ENCODE peak calls at places on chromosome 17, in six cellular contexts. Q is naive thymus-derived CD4-positive, alpha-beta T cell; U is dorsolateral prefrontal cortex; V is choroid plexus epithelial cell; G is prostate gland; L is OCI-LY7. T is an unnamed sample.

GRCh38 chr17:63445571-63446217 is 412 bp downstream of the CYB561 start:
- DNase-seq in Q (no peak), U (no peak), V (peak; percentile 43), G (peak; percentile 46), L (no peak), T (no peak)

GRCh38 chr17:51673066-51673465 is 412.7 kb downstream of the UTP18 start:
- DNase-seq in Q (no peak), U (no peak), V (no peak), G (no peak), L (no peak), T (no peak)

GRCh38 chr17:50611639-50612038 is 23.0 kb upstream of the ABCC3 start:
- DNase-seq in Q (no peak), U (no peak), V (peak; percentile 14), G (no peak), L (no peak), T (no peak)

GRCh38 chr17:14622622-14623101 is 321.8 kb downstream of the HS3ST3B1 start:
- DNase-seq in Q (no peak), U (no peak), V (no peak), G (peak; percentile 21), L (peak; percentile 25), T (no peak)

GRCh38 chr17:59401274-59401673 is 69.8 kb downstream of the YPEL2 start:
- DNase-seq in Q (no peak), U (no peak), V (no peak), G (no peak), L (no peak), T (no peak)

GRCh38 chr17:17849863-17850373 is 13.1 kb upstream of the SREBF1 start:
- DNase-seq in Q (peak; percentile 63), U (peak; percentile 54), V (peak; percentile 97), G (no peak), L (peak; percentile 85), T (peak; percentile 56)

GRCh38 chr17:49646391-49647255 is 31.3 kb downstream of the SPOP start:
- DNase-seq in Q (no peak), U (no peak), V (peak; percentile 71), G (no peak), L (no peak), T (peak; percentile 87)

GRCh38 chr17:29972277-29972676 is 30.8 kb downstream of the EFCAB5 start:
- DNase-seq in Q (no peak), U (no peak), V (no peak), G (no peak), L (no peak), T (no peak)

GRCh38 chr17:869067-869466 is 86.9 kb downstream of the MRM3 start:
- DNase-seq in Q (no peak), U (no peak), V (peak; percentile 51), G (no peak), L (no peak), T (peak; percentile 62)

GRCh38 chr17:41254861-41255260 is 323 bp upstream of the KRTAP9-9 start:
- DNase-seq in Q (no peak), U (no peak), V (no peak), G (no peak), L (no peak), T (no peak)

GRCh38 chr17:47850373-47850691 is 631 bp downstream of the SP6 start:
- DNase-seq in Q (no peak), U (no peak), V (no peak), G (no peak), L (no peak), T (no peak)

GRCh38 chr17:17155568-17155967 is 50.6 kb downstream of the PLD6 start:
- DNase-seq in Q (no peak), U (no peak), V (no peak), G (no peak), L (no peak), T (no peak)

GRCh38 chr17:81517339-81518112 is 4.9 kb upstream of the ACTG1 start:
- DNase-seq in Q (no peak), U (no peak), V (no peak), G (no peak), L (peak; percentile 94), T (no peak)

GRCh38 chr17:11304568-11304967 is 63.6 kb downstream of the SHISA6 start:
- DNase-seq in Q (no peak), U (no peak), V (no peak), G (no peak), L (no peak), T (no peak)

GRCh38 chr17:78127888-78128615 is 503 bp downstream of the TMC6 start:
- DNase-seq in Q (no peak), U (no peak), V (no peak), G (peak; percentile 70), L (peak; percentile 40), T (no peak)

GRCh38 chr17:4672055-4672630 is 30.7 kb upstream of the ALOX15 start:
- DNase-seq in Q (no peak), U (no peak), V (no peak), G (no peak), L (no peak), T (no peak)

GRCh38 chr17:42518046-42518754 is 17.8 kb upstream of the NAGLU start:
- DNase-seq in Q (no peak), U (peak; percentile 59), V (peak; percentile 91), G (peak; percentile 71), L (no peak), T (peak; percentile 98)

DNA sequence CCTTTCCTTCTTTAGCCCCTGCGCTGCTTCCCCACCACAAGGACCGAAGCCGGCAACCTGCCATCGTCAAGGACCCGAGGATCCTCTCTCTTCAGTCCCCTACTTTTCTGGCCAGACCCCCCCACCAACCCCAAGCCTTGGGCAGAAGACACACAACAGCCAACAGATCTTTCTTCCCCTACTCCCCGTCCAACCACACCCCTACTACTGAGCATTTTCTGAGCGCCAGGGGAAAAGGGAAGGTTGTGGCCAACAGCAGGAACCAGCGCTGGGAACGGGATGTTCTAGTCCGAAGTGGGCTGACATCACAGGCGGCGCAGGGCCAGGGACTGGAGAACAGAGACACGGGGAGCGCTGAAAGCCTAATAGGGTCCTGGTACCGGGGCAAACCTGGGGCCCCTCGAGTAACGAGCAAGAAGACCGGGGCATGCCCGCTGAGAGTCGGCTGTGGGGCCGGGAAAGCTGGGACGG is 528 bp downstream of the PER1 start:
- DNase-seq in Q (no peak), U (peak; percentile 82), V (peak; percentile 91), G (peak; percentile 83), L (peak; percentile 41), T (peak; percentile 86)
- H3K4me3 ChIP-seq in Q (peak overlapping the region; percentile 80), U (peak overlapping the region; percentile 69), V (peak overlapping the region; percentile 94), G (peak overlapping the region; percentile 95), L (peak overlapping the region; percentile 82), T (peak overlapping the region; percentile 91)

GRCh38 chr17:68080411-68081150 is 45.0 kb downstream of the KPNA2 start:
- DNase-seq in Q (no peak), U (no peak), V (no peak), G (no peak), L (no peak), T (no peak)
- H3K4me3 ChIP-seq in Q (no peak overlapping the region), U (no peak overlapping the region), V (no peak overlapping the region), G (no peak overlapping the region), L (no peak overlapping the region), T (no peak overlapping the region)

GRCh38 chr17:31092475-31093064 is 2.2 kb upstream of the NF1 start:
- DNase-seq in Q (no peak), U (no peak), V (no peak), G (no peak), L (no peak), T (no peak)
- H3K4me3 ChIP-seq in Q (no peak overlapping the region), U (no peak overlapping the region), V (no peak overlapping the region), G (no peak overlapping the region), L (no peak overlapping the region), T (no peak overlapping the region)

DNA sequence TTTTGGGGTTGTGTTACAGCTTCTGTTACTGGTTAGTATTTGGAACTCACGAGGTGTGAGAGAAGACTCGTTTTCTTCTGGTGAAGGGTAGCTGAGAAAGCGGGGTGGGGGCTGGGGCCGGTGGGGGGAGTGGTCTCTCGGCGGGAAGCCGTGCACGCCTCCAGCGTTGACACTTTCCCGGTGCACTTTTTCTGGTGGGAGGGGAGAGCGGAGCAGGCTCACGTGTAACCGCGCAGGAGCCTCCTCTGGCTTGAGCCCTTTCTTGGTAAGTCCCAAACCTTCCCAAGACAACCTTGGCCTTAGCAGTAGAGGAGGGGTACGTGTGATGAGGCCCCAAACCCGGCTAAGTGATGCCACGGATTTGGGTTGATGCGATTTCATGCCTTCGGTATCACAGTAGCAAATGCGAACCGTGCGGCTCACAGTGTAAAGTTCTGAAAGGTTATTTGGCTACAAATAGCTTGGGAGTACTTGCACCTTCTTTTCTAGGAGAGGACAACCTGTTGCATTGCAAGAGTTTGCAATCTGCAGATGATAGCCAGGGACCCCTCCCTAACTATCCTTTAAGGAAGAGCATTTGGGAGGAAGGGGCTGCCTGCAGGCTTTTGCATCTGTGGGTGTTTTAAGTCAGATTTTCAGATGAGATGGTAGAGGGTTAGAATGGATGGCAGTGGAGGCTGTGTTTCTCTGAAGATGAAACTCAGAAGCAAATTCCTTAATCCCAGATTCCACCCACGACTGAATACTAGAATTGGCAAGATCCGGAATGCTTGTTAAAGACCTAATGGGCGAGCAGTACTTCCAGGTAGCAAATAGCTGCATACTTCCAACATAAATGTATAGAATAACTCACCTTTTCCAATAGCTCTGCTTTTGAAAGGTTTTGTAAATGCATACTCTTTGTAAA is 1.5 kb downstream of the HLF start:
- DNase-seq in Q (peak; percentile 4), U (no peak), V (no peak), G (no peak), L (no peak), T (no peak)
- H3K4me3 ChIP-seq in Q (no peak overlapping the region), U (peak overlapping the region; percentile 82), V (no peak overlapping the region), G (peak overlapping the region; percentile 39), L (no peak overlapping the region), T (no peak overlapping the region)

GRCh38 chr17:54494731-54495715 is 405.6 kb upstream of the TOM1L1 start:
- DNase-seq in Q (no peak), U (no peak), V (no peak), G (no peak), L (no peak), T (no peak)

GRCh38 chr17:54493691-54494090 is 407.0 kb upstream of the TOM1L1 start:
- DNase-seq in Q (no peak), U (no peak), V (no peak), G (no peak), L (no peak), T (no peak)
- H3K4me3 ChIP-seq in Q (no peak overlapping the region), U (no peak overlapping the region), V (no peak overlapping the region), G (no peak overlapping the region), L (no peak overlapping the region), T (no peak overlapping the region)

DNA sequence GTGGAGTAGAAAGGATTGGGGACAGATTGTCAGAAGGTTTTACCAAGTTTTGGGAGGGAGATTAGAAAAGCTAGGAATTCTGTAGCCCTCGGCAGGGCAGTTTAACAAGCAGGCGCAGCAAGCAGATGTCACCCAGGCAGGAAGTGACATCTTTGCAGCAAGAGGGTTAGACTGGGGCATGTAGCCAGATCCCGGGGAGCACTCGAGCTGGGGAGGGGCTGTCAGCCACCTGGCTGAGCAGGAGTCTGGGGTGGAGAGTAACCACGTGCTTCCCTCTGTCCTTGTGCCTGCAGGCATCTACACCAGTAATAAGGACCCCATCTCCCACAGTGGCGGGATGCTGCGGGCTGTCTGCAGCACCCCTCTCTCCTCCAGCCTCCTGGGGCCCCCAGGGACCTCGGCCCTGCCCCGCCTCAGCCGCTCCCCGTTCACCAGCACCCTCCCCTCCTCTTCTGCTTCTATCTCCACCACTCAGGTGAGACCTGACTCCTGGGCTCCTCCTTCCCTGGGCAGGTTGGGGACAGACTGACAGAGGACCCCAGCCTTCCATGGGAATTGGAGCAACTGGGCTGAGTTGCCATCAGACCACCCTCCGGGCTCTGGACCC is 12.2 kb downstream of the MLLT6 start:
- DNase-seq in Q (no peak), U (no peak), V (no peak), G (no peak), L (no peak), T (no peak)
- H3K4me3 ChIP-seq in Q (no peak overlapping the region), U (no peak overlapping the region), V (no peak overlapping the region), G (no peak overlapping the region), L (no peak overlapping the region), T (no peak overlapping the region)

T was measured in cardiac fibroblast.